ENCODE peak calls at places on chromosome 15, in four cellular contexts. One of them, this sample, is unnamed.

GRCh38 chr15:42108189-42108588 is 13.8 kb upstream of the PLA2G4D start:
- DNase-seq in cardiac fibroblast: no peak
- DNase-seq in lower lobe of right lung: no peak
- DNase-seq in astrocyte: no peak
- DNase-seq in this sample: no peak

GRCh38 chr15:87874896-87875661 is 381.5 kb downstream of the NTRK3 start:
- DNase-seq in cardiac fibroblast: peak; percentile 50
- DNase-seq in lower lobe of right lung: peak; percentile 42
- DNase-seq in astrocyte: peak; percentile 72
- DNase-seq in this sample: peak; percentile 78

GRCh38 chr15:97728791-97729190 is 231.7 kb upstream of the ARRDC4 start:
- DNase-seq in cardiac fibroblast: no peak
- DNase-seq in lower lobe of right lung: no peak
- DNase-seq in astrocyte: no peak
- DNase-seq in this sample: no peak

GRCh38 chr15:67755264-67755663 is 70.0 kb upstream of the SKOR1 start:
- DNase-seq in cardiac fibroblast: no peak
- DNase-seq in lower lobe of right lung: no peak
- DNase-seq in astrocyte: no peak
- DNase-seq in this sample: no peak

GRCh38 chr15:68833734-68834334 is 13.1 kb upstream of the ANP32A start:
- DNase-seq in cardiac fibroblast: no peak
- DNase-seq in lower lobe of right lung: no peak
- DNase-seq in astrocyte: no peak
- DNase-seq in this sample: no peak

GRCh38 chr15:96418146-96418545 is 87.6 kb downstream of the NR2F2 start:
- DNase-seq in cardiac fibroblast: no peak
- DNase-seq in lower lobe of right lung: no peak
- DNase-seq in astrocyte: no peak
- DNase-seq in this sample: no peak

GRCh38 chr15:60301024-60301423 is 96.8 kb downstream of the ANXA2 start:
- DNase-seq in cardiac fibroblast: no peak
- DNase-seq in lower lobe of right lung: no peak
- DNase-seq in astrocyte: no peak
- DNase-seq in this sample: no peak

GRCh38 chr15:51842852-51843737 is 13.6 kb downstream of the TMOD3 start:
- DNase-seq in cardiac fibroblast: no peak
- DNase-seq in lower lobe of right lung: no peak
- DNase-seq in astrocyte: peak; percentile 71
- DNase-seq in this sample: no peak

GRCh38 chr15:74780983-74781672 is 752 bp upstream of the CSK start:
- DNase-seq in cardiac fibroblast: peak; percentile 31
- DNase-seq in lower lobe of right lung: no peak
- DNase-seq in astrocyte: no peak
- DNase-seq in this sample: no peak

GRCh38 chr15:71685420-71685993 is 124.8 kb upstream of the NR2E3 start:
- DNase-seq in cardiac fibroblast: no peak
- DNase-seq in lower lobe of right lung: no peak
- DNase-seq in astrocyte: peak; percentile 38
- DNase-seq in this sample: no peak

GRCh38 chr15:50697109-50697797 is 10.7 kb upstream of the TRPM7 start:
- DNase-seq in cardiac fibroblast: no peak
- DNase-seq in lower lobe of right lung: no peak
- DNase-seq in astrocyte: peak; percentile 51
- DNase-seq in this sample: no peak

GRCh38 chr15:99614749-99615288 is 49.0 kb downstream of the MEF2A start:
- DNase-seq in cardiac fibroblast: peak; percentile 28
- DNase-seq in lower lobe of right lung: no peak
- DNase-seq in astrocyte: no peak
- DNase-seq in this sample: no peak

GRCh38 chr15:75669191-75669878 is 21.6 kb downstream of the SNX33 start:
- DNase-seq in cardiac fibroblast: no peak
- DNase-seq in lower lobe of right lung: no peak
- DNase-seq in astrocyte: peak; percentile 30
- DNase-seq in this sample: no peak

GRCh38 chr15:40471105-40471777 is 457 bp downstream of the CHST14 start:
- DNase-seq in cardiac fibroblast: peak; percentile 17
- DNase-seq in lower lobe of right lung: no peak
- DNase-seq in astrocyte: no peak
- DNase-seq in this sample: no peak

GRCh38 chr15:78131295-78132021 is at the start of gene CIB2:
- DNase-seq in cardiac fibroblast: peak; percentile 70
- DNase-seq in lower lobe of right lung: peak; percentile 78
- DNase-seq in astrocyte: peak; percentile 26
- DNase-seq in this sample: no peak

GRCh38 chr15:32898991-32899613 is 181.3 kb downstream of the GREM1 start:
- DNase-seq in cardiac fibroblast: no peak
- DNase-seq in lower lobe of right lung: no peak
- DNase-seq in astrocyte: no peak
- DNase-seq in this sample: no peak

GRCh38 chr15:29540479-29540878 is 270.9 kb upstream of the NSMCE3 start:
- DNase-seq in cardiac fibroblast: no peak
- DNase-seq in lower lobe of right lung: no peak
- DNase-seq in astrocyte: no peak
- DNase-seq in this sample: no peak
- TF ChIP-seq CTCF in cardiac fibroblast: no peak
- TF ChIP-seq CTCF in lower lobe of right lung: no peak
- TF ChIP-seq CTCF in astrocyte: no peak
- TF ChIP-seq CTCF in this sample: no peak

GRCh38 chr15:29969587-29970401 is 113.0 kb upstream of the GOLGA8J start:
- DNase-seq in cardiac fibroblast: no peak
- DNase-seq in lower lobe of right lung: no peak
- DNase-seq in astrocyte: no peak
- DNase-seq in this sample: no peak

GRCh38 chr15:29972051-29972450 is 110.7 kb upstream of the GOLGA8J start:
- DNase-seq in cardiac fibroblast: no peak
- DNase-seq in lower lobe of right lung: no peak
- DNase-seq in astrocyte: no peak
- DNase-seq in this sample: no peak

GRCh38 chr15:29962404-29962803 is 120.4 kb upstream of the GOLGA8J start:
- DNase-seq in cardiac fibroblast: no peak
- DNase-seq in lower lobe of right lung: no peak
- DNase-seq in astrocyte: no peak
- DNase-seq in this sample: no peak

GRCh38 chr15:29970402-29970695 is 112.4 kb upstream of the GOLGA8J start:
- DNase-seq in cardiac fibroblast: no peak
- DNase-seq in lower lobe of right lung: no peak
- DNase-seq in astrocyte: no peak
- DNase-seq in this sample: no peak

GRCh38 chr15:29968099-29968892 is 114.5 kb upstream of the GOLGA8J start:
- DNase-seq in cardiac fibroblast: no peak
- DNase-seq in lower lobe of right lung: no peak
- DNase-seq in astrocyte: peak; percentile 15
- DNase-seq in this sample: no peak
- H3K4me3 ChIP-seq in cardiac fibroblast: peak overlapping the region; percentile 25
- H3K4me3 ChIP-seq in lower lobe of right lung: peak overlapping the region; percentile 50
- H3K4me3 ChIP-seq in astrocyte: peak overlapping the region; percentile 41
- H3K4me3 ChIP-seq in this sample: no peak overlapping the region

DNA sequence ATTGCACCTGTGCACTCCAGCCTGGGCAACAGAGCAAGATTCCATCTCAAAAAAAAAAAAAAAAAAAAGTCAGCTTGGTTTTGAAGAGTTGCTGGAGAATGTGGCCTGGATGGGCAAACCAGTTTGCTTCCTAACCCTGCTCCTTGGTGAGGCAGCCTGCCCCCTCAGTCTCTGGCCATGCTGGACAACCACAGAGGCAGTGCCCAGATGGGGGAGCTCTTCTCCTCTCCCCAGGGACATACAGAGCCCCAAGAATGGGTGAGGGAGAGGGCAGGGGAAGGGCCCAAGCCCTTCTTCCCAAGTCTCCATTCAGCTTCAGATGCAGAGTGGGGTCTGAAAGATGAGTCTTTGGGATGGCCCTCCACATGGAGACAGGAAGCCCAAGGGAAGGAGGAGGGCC is 27.9 kb downstream of the CD276 start:
- DNase-seq in cardiac fibroblast: no peak
- DNase-seq in lower lobe of right lung: no peak
- DNase-seq in astrocyte: no peak
- DNase-seq in this sample: no peak
- TF ChIP-seq CTCF in cardiac fibroblast: no peak
- TF ChIP-seq CTCF in lower lobe of right lung: no peak
- TF ChIP-seq CTCF in astrocyte: no peak
- TF ChIP-seq CTCF in this sample: peak; percentile 26

DNA sequence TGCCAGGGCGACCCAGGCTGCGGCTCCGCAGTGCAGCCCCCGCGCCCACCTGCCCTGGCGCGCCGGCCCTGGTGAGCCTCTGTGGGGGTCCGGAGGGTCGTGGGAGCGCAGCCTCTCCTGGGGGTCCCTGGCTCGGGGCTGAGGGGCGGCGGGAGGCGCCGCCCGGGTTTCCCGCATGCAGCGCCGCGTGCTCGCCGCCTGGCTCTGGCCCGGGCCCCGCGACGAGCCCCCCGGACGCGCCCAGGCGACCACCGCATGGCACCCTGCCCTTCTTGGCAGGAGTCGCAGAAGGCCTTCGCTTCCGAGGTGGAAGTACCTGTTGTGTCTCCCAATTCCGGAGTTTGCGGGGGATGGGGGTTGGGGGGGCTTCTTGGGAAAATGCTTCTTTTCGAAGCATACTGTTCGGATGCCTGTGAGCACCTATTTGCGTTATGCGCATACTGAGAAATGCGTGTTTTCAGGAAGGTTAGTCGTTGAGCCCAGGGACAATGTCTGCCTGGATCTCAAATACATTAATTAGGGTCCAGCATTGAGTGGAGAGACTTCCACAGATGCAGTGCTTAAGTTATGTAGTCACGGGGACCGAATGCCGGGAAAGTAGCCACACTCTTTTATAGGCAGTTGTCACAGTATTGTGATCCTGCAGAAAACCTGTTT is 1.3 kb downstream of the GABRA5 start:
- DNase-seq in cardiac fibroblast: no peak
- DNase-seq in lower lobe of right lung: no peak
- DNase-seq in astrocyte: no peak
- DNase-seq in this sample: no peak
- H3K4me3 ChIP-seq in cardiac fibroblast: no peak overlapping the region
- H3K4me3 ChIP-seq in lower lobe of right lung: no peak overlapping the region
- H3K4me3 ChIP-seq in astrocyte: peak overlapping the region; percentile 49
- H3K4me3 ChIP-seq in this sample: no peak overlapping the region

GRCh38 chr15:29935296-29936020 is 113.2 kb upstream of the TJP1 start:
- DNase-seq in cardiac fibroblast: no peak
- DNase-seq in lower lobe of right lung: no peak
- DNase-seq in astrocyte: no peak
- DNase-seq in this sample: no peak
- TF ChIP-seq CTCF in cardiac fibroblast: peak; percentile 12
- TF ChIP-seq CTCF in lower lobe of right lung: peak; percentile 18
- TF ChIP-seq CTCF in astrocyte: no peak
- TF ChIP-seq CTCF in this sample: peak; percentile 39

DNA sequence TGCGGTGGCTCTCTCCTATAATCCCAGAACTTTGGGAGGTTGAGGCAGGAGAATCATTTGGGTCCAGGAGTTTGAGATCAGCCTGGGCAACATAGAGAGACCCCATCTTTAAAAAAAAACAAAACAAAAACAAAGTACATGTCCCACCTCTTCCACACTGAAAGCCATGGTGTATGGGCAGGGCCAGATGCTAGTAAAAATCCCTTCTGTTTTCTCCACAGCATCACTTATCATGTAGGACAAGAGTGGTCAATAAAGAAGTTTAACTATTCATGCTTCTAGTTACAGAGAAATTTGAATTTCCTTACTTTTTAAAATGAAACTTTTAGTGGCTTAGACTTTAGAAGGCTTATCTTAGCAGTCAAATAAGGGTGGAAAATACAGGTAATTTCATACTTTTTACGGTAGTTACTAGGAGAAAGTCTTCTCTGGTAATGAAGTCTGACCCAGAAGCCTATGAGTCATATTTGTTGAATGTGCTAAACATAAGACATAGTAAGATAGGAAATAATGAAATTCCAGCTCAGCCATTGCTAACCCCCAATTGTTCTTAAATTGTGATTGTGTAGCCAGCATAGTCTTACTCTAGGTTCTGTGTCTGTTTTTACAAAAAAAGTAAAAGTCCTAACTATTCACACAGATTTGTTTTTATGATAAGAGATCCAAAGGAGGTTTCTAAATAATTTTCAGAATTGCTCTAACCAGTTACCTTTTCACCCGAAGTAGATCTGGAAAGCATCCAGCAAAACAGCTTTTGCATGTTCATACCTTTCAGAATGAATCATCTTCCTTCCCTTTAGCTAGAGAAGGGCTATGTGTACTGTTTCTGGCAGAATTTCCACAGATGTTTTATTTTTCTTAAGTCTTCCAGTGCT is 16.4 kb upstream of the ZNF609 start:
- DNase-seq in cardiac fibroblast: peak; percentile 88
- DNase-seq in lower lobe of right lung: no peak
- DNase-seq in astrocyte: peak; percentile 91
- DNase-seq in this sample: peak; percentile 43
- H3K4me3 ChIP-seq in cardiac fibroblast: no peak overlapping the region
- H3K4me3 ChIP-seq in lower lobe of right lung: no peak overlapping the region
- H3K4me3 ChIP-seq in astrocyte: peak overlapping the region; percentile 42
- H3K4me3 ChIP-seq in this sample: no peak overlapping the region

DNA sequence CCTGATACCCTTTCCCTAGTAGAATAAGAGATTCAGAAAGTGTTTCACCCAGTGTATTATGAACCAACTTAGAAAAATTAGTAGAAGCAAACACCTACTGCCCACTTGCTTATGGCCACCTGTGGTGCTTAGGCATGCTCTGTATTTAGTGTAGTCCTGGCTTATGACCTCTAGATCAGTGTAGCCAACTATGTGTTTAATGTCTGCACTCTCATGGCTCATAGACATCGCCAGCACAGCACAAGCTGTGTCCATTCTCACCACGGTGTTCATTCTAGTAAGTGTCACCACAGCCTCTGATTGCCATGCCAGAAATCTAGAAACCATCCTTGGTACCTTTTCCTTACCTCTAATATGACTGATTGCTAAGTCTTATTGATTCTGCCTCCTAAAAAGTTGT is 14.3 kb downstream of the ASB7 start:
- DNase-seq in cardiac fibroblast: no peak
- DNase-seq in lower lobe of right lung: no peak
- DNase-seq in astrocyte: no peak
- DNase-seq in this sample: no peak
- TF ChIP-seq CTCF in cardiac fibroblast: no peak
- TF ChIP-seq CTCF in lower lobe of right lung: no peak
- TF ChIP-seq CTCF in astrocyte: no peak
- TF ChIP-seq CTCF in this sample: no peak

This sample was measured in AG09309.